ENCODE peak calls at places on chromosomes 6 and 20, in eight cellular contexts. O is transverse colon, J is left ventricle myocardium inferior, R is fibroblast of lung, L is right lobe of liver, V is dorsolateral prefrontal cortex, P is neural progenitor cell, A is sigmoid colon. U is an unnamed sample.

GRCh38 chr6:31086788-31087440 is 25.5 kb downstream of the C6orf15 start:
- DNase-seq in O (no peak), J (no peak), R (peak; percentile 90), L (no peak), V (no peak), P (no peak), A (no peak), U (no peak)

GRCh38 chr20:48717959-48718223 is 109.9 kb downstream of the PREX1 start:
- DNase-seq in O (no peak), J (no peak), R (no peak), L (no peak), V (peak; percentile 28), P (no peak), A (no peak), U (no peak)

GRCh38 chr20:2875690-2876203 is 2.5 kb downstream of the PTPRA start:
- DNase-seq in O (no peak), J (no peak), R (no peak), L (no peak), V (no peak), P (no peak), A (no peak), U (no peak)

GRCh38 chr6:41939848-41940758 is 1.5 kb downstream of the CCND3 start:
- DNase-seq in O (peak; percentile 77), J (peak; percentile 21), R (peak; percentile 61), L (peak; percentile 62), V (no peak), P (peak; percentile 52), A (peak; percentile 70), U (no peak)

GRCh38 chr6:166553563-166554271 is 32.8 kb downstream of the RAMACL start:
- DNase-seq in O (no peak), J (peak; percentile 50), R (peak; percentile 88), L (no peak), V (no peak), P (no peak), A (peak; percentile 85), U (peak; percentile 70)

GRCh38 chr6:71531006-71531405 is 242.4 kb downstream of the OGFRL1 start:
- DNase-seq in O (no peak), J (no peak), R (peak; percentile 38), L (no peak), V (no peak), P (no peak), A (no peak), U (no peak)

GRCh38 chr6:142275146-142276006 is 26.4 kb upstream of the ADGRG6 start:
- DNase-seq in O (no peak), J (no peak), R (peak; percentile 31), L (no peak), V (no peak), P (no peak), A (no peak), U (no peak)

GRCh38 chr6:44002071-44002590 is 125.1 kb downstream of the MRPL14 start:
- DNase-seq in O (no peak), J (no peak), R (no peak), L (peak; percentile 52), V (no peak), P (peak; percentile 97), A (no peak), U (no peak)

GRCh38 chr20:43949741-43950618 is 35.3 kb downstream of the TOX2 start:
- DNase-seq in O (peak; percentile 59), J (peak; percentile 46), R (peak; percentile 35), L (no peak), V (no peak), P (no peak), A (no peak), U (peak; percentile 56)

GRCh38 chr6:71254323-71254722 is 34.3 kb upstream of the OGFRL1 start:
- DNase-seq in O (no peak), J (no peak), R (no peak), L (no peak), V (no peak), P (peak; percentile 23), A (no peak), U (no peak)

GRCh38 chr6:163589401-163589800 is 174.9 kb downstream of the QKI start:
- DNase-seq in O (no peak), J (no peak), R (peak; percentile 67), L (no peak), V (no peak), P (no peak), A (no peak), U (no peak)

GRCh38 chr20:61049684-61050083 is 202.4 kb upstream of the CDH4 start:
- DNase-seq in O (no peak), J (no peak), R (no peak), L (no peak), V (no peak), P (no peak), A (peak; percentile 32), U (no peak)

GRCh38 chr6:5471044-5471443 is 209.7 kb downstream of the FARS2 start:
- DNase-seq in O (peak; percentile 44), J (peak; percentile 62), R (peak; percentile 51), L (no peak), V (peak; percentile 73), P (peak; percentile 85), A (no peak), U (peak; percentile 64)

GRCh38 chr6:140774080-140774505 is 1358.6 kb upstream of the GJE1 start:
- DNase-seq in O (no peak), J (no peak), R (peak; percentile 90), L (no peak), V (no peak), P (no peak), A (no peak), U (peak; percentile 35)

DNA sequence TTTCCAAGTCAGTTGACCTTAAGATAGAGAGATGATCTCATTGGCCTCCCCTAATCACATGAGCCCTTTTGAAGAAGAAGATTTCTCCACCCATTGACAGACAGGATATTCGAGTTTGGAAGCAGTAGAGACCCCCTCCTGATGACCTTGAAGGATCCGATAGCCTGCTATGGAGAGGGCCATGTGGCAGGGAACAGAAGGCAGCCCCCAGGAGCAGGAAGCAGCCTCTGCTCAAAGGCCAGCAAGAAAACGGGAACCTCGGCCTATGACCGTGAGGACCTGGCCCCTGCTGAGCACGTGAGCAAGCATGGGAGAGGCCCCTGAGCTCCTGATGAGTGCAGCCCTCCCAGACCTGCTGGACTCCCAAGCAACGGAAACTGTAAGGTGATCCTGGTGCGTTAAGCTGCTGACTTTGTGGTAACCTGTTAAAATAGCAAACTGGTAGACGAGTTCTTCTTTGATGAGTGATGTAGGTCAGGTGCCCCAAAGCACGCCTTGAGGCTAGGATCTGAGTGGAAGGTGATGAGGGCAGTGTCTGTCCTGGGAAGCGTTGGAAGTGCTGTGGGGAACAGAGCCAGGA is 18.5 kb upstream of the TUBB2A start:
- DNase-seq in O (no peak), J (no peak), R (no peak), L (no peak), V (no peak), P (no peak), A (no peak), U (no peak)
- H3K27ac ChIP-seq in O (no peak overlapping the region), J (no peak overlapping the region), R (no peak overlapping the region), L (no peak overlapping the region), V (no peak overlapping the region), P (no peak overlapping the region), A (no peak overlapping the region), U (no peak overlapping the region)

DNA sequence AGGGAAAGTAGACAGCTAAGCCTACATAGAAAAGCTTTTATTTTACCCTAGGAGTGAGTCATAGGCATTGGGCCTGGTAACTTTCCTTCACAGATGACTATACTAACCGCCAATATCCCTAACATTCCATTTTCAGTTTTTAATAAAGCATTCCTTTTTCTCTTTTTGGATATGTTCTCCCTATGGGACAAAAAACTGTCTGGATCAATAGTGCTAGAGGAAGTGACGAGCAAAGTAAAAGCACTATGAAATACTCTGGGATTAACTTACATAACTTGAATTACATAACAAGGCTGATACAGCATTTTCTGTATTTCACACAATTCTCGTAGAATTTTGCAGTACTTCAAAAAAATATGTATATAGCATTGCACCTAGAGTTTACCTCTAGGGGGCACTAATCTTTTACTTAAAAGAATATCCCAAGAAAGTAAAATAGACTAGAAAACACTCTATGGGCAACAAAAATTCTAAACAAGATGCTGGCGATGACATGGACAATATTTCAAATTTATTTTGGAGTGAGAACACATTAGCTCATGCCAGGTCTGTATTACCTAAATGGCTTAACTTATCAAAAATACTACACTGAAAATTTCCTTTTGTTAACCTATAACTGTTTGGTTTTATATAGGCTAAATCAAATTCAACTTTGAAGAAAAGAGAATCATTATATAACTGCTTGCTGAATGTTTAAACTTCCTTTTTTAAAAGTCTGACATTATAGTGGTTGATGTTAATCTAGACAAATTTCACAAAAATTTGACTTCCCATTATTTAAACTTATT is 66.3 kb upstream of the DST start:
- DNase-seq in O (no peak), J (no peak), R (peak; percentile 79), L (no peak), V (no peak), P (peak; percentile 62), A (no peak), U (no peak)
- H3K4me3 ChIP-seq in O (no peak overlapping the region), J (no peak overlapping the region), R (no peak overlapping the region), L (no peak overlapping the region), V (no peak overlapping the region), P (no peak overlapping the region), A (no peak overlapping the region), U (no peak overlapping the region)

DNA sequence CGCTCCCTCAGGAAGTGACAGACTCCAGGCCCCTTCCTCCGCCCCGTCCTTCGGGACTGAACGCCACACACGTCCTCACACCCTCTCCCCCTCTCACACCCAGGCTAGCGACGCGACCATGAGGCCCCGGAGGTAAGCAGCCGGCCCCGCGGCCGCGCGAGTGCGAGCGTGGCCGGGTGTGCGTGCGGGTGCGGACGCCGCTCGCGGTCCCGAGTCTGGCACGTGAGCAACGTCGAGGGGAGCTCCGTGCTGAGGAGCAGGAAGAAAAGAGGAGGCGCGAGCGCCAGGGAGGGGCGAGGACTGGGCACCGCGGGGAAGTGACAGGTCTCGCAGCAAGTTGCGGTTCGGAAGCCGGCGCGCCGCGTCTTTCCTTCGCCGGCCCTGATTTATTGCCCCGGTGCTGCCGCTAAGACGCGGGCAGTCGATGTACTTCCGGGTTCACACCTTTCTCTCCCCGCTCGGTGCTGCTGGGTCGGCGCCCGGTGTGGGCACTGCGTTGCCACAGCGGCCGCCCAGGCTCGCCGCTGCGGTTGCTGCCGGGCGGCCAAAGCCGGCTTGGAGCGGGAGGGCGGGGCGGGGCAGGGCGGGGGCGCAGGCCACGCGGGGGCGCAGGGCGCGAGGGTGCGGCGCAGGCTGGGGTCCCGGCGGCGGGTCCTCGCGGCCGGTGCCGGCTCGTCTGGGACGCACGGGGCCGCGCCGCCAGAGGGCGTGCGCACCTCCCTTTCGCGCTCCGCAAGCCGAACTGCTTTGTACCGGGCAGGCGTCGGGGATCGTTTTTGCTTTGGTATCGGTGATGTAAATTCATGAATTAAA is 15.8 kb upstream of the LIN28B start:
- DNase-seq in O (no peak), J (no peak), R (peak; percentile 36), L (no peak), V (peak; percentile 62), P (peak; percentile 94), A (no peak), U (no peak)
- TF ChIP-seq CTCF in O (peak; percentile 38), J (peak; percentile 62), R (peak; percentile 49), L (no peak), V (peak; percentile 49), P (peak; percentile 72), A (no peak), U (peak; percentile 51)

DNA sequence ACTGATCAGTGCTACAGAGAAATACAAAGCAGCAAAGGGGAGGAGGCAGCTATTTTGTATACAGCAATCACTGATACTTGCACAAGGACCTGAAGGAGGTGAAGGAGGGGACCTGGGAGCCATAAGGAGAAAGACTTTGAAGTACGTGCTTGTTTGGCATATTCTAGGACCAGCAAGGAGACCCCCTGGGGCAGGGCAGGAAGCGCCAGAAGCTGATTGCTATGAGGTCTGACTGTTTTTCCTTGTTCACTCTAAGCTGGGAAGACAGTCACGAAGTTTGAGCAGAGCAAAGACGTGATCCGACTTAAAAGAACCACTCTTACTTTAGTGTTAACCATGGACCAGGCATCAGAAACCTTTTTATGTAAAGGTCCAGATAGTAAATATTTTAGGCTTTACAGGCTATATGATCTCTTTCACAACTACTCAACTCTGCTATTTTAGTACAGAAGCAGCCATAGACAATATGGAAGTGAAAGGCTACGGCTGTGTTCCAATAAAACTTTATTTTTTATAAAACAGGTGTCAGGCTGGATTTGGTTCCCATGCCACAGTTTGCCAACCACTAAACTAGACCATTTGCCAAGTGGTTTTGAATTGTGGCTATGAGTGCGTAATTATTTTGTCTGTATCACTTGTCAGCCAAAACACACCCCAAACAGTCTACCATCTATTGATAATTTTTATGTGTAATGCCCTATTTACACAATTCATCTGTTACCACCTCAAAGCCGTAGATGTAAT is 217.9 kb downstream of the PRL start:
- DNase-seq in O (no peak), J (no peak), R (no peak), L (no peak), V (no peak), P (peak; percentile 39), A (no peak), U (no peak)
- H3K27ac ChIP-seq in O (no peak overlapping the region), J (peak overlapping the region; percentile 23), R (peak overlapping the region; percentile 67), L (no peak overlapping the region), V (no peak overlapping the region), P (no peak overlapping the region), A (no peak overlapping the region), U (no peak overlapping the region)

U was measured in heart left ventricle.